ENCODE peak calls at places on chromosome 14, in eight cellular contexts. T is psoas muscle; L is lung; P is pancreas; U is CD8-positive, alpha-beta T cell; Q is endodermal cell; X is IMR-90; R is uterus. I is an unnamed sample. For H3K4me1, the result is how much of the 10 kb centered on the place peaks cover.

GRCh38 chr14:76922599-76922998 is 96.4 kb downstream of the LRRC74A start:
- DNase-seq in L (no peak), X (peak), U (no peak), Q (peak), R (no peak), T (no peak), P (no peak), I (peak)

GRCh38 chr14:70909788-70910614 is 2.7 kb downstream of the PCNX1 start:
- DNase-seq in Q (no peak), X (no peak), T (no peak), R (peak), U (no peak), P (no peak), L (no peak), I (no peak)

GRCh38 chr14:24389266-24389855 is 9.4 kb upstream of the NYNRIN start:
- DNase-seq in X (peak), P (no peak), Q (no peak), U (no peak), L (no peak), T (no peak), R (no peak), I (peak)

GRCh38 chr14:101687756-101688546 is 73.6 kb upstream of the PPP2R5C start:
- DNase-seq in P (no peak), T (no peak), U (no peak), Q (no peak), L (no peak), R (no peak), X (no peak), I (no peak)

GRCh38 chr14:58426819-58427288 is 477 bp downstream of the TIMM9 start:
- DNase-seq in X (peak), U (peak), Q (peak), T (peak), L (peak), P (peak), R (peak), I (peak)

GRCh38 chr14:69631509-69631908 is 20.1 kb downstream of the SUSD6 start:
- DNase-seq in T (no peak), L (no peak), Q (no peak), R (no peak), P (no peak), X (peak), U (no peak), I (no peak)

GRCh38 chr14:74965770-74966153 is 10.4 kb upstream of the PGF start:
- DNase-seq in U (no peak), T (no peak), L (no peak), Q (no peak), P (no peak), R (no peak), X (peak), I (no peak)

GRCh38 chr14:35116242-35116641 is 5.5 kb downstream of the PPP2R3C start:
- DNase-seq in X (no peak), T (no peak), L (no peak), R (no peak), P (no peak), Q (no peak), U (no peak), I (no peak)

GRCh38 chr14:58239259-58240210 is 5.1 kb upstream of the PSMA3 start:
- DNase-seq in Q (peak), L (peak), P (peak), X (peak), U (peak), T (peak), R (peak), I (peak)

GRCh38 chr14:75273272-75274044 is 5.2 kb upstream of the FOS start:
- DNase-seq in R (peak), P (no peak), U (no peak), T (no peak), X (peak), Q (no peak), L (no peak), I (peak)

GRCh38 chr14:71682337-71682736 is 249.9 kb upstream of the RGS6 start:
- DNase-seq in X (peak), Q (no peak), U (no peak), L (no peak), P (no peak), T (no peak), R (no peak), I (no peak)

GRCh38 chr14:58598028-58598850 is 39.5 kb upstream of the DACT1 start:
- DNase-seq in R (no peak), L (no peak), X (peak), U (no peak), T (no peak), Q (no peak), P (no peak), I (no peak)

GRCh38 chr14:25003537-25003936 is 46.4 kb downstream of the STXBP6 start:
- DNase-seq in L (no peak), P (no peak), Q (no peak), X (peak), R (no peak), U (no peak), T (no peak), I (no peak)

GRCh38 chr14:52801014-52801708 is 9.8 kb upstream of the GNPNAT1 start:
- DNase-seq in P (no peak), U (no peak), R (no peak), L (no peak), T (no peak), Q (no peak), X (peak), I (no peak)

GRCh38 chr14:58746261-58746660 is 108.5 kb downstream of the DACT1 start:
- DNase-seq in R (no peak), P (no peak), Q (no peak), U (no peak), T (no peak), X (peak), L (no peak), I (peak)

GRCh38 chr14:105448706-105449111 is 25.9 kb upstream of the CRIP2 start:
- DNase-seq in Q (peak), P (no peak), U (peak), X (peak), R (peak), L (peak), T (peak), I (peak)

GRCh38 chr14:49637534-49638078 is 2.6 kb upstream of the DNAAF2 start:
- DNase-seq in T (no peak), R (no peak), L (no peak), P (no peak), Q (no peak), X (peak), U (no peak), I (no peak)

GRCh38 chr14:90418053-90418452 is 21.2 kb downstream of the CALM1 start:
- DNase-seq in R (no peak), U (no peak), L (no peak), P (no peak), X (no peak), T (no peak), Q (no peak), I (no peak)

GRCh38 chr14:68911594-68912227 is 67.4 kb downstream of the ACTN1 start:
- DNase-seq in R (peak), L (peak), T (peak), Q (peak), U (peak), P (peak), X (peak), I (peak)

GRCh38 chr14:79186523-79186922 is 1016.4 kb downstream of the NRXN3 start:
- DNase-seq in P (no peak), L (no peak), Q (no peak), U (no peak), R (no peak), T (no peak), X (peak), I (no peak)

GRCh38 chr14:89365071-89365801 is 51.8 kb downstream of the FOXN3 start:
- DNase-seq in L (peak), T (no peak), X (peak), Q (no peak), R (peak), U (no peak), P (peak), I (no peak)

GRCh38 chr14:78425782-78426181 is 255.6 kb downstream of the NRXN3 start:
- DNase-seq in L (no peak), Q (no peak), P (no peak), X (no peak), U (no peak), R (no peak), T (no peak), I (no peak)

GRCh38 chr14:36773136-36773540 is 111.5 kb downstream of the PAX9 start:
- DNase-seq in Q (peak), U (no peak), L (no peak), T (no peak), X (peak), R (no peak), P (no peak), I (peak)

GRCh38 chr14:38208825-38209562 is 1.3 kb downstream of the SSTR1 start:
- DNase-seq in X (peak), T (peak), R (no peak), Q (peak), L (no peak), U (no peak), P (peak), I (peak)

GRCh38 chr14:79585845-79586244 is 625.5 kb downstream of the DIO2 start:
- DNase-seq in X (peak), U (no peak), R (no peak), L (no peak), P (no peak), T (no peak), Q (no peak), I (no peak)

GRCh38 chr14:42143114-42143513 is 536.4 kb downstream of the LRFN5 start:
- DNase-seq in P (no peak), X (no peak), R (no peak), U (no peak), L (no peak), Q (no peak), T (no peak), I (no peak)

GRCh38 chr14:42140001-42140400 is 533.3 kb downstream of the LRFN5 start:
- DNase-seq in Q (no peak), X (peak), P (no peak), U (no peak), R (no peak), L (no peak), T (no peak), I (no peak)

GRCh38 chr14:42141328-42141727 is 534.7 kb downstream of the LRFN5 start:
- DNase-seq in L (no peak), R (no peak), P (no peak), U (no peak), T (no peak), Q (no peak), X (no peak), I (no peak)

GRCh38 chr14:42138406-42138805 is 531.7 kb downstream of the LRFN5 start:
- DNase-seq in P (no peak), T (no peak), U (no peak), X (no peak), Q (no peak), L (no peak), R (no peak), I (no peak)

GRCh38 chr14:42140831-42141279 is 534.2 kb downstream of the LRFN5 start:
- DNase-seq in Q (no peak), R (no peak), T (no peak), U (no peak), P (no peak), X (peak), L (no peak), I (no peak)
- H3K4me1 ChIP-seq in Q (under half), R (under half), T (under half), U (under half), P (under half), X (under half), L (under half), I (under half)

GRCh38 chr14:30270200-30271161 is 288.5 kb upstream of the G2E3 start:
- DNase-seq in P (peak), R (peak), L (peak), X (peak), T (peak), U (peak), Q (peak), I (peak)
- H3K4me3 ChIP-seq in P (peak), R (no peak), L (no peak), X (peak), T (no peak), U (no peak), Q (peak), I (no peak)

GRCh38 chr14:22478247-22478646 is 110.8 kb downstream of the DAD1 start:
- DNase-seq in Q (no peak), T (no peak), X (no peak), P (no peak), L (no peak), U (no peak), R (no peak), I (no peak)
- H3K4me1 ChIP-seq in Q (under half), T (under half), X (under half), P (under half), L (under half), U (under half), R (under half), I (under half)

GRCh38 chr14:103316723-103317122 is 17.3 kb upstream of the EIF5 start:
- DNase-seq in Q (peak), L (no peak), X (no peak), T (no peak), R (no peak), P (no peak), U (no peak), I (no peak)

GRCh38 chr14:103318750-103319419 is 15.2 kb upstream of the EIF5 start:
- DNase-seq in X (no peak), U (no peak), R (no peak), P (no peak), Q (no peak), L (no peak), T (no peak), I (no peak)

GRCh38 chr14:103317976-103318580 is 16.0 kb upstream of the EIF5 start:
- DNase-seq in R (no peak), T (no peak), L (no peak), P (no peak), U (no peak), X (no peak), Q (no peak), I (no peak)

GRCh38 chr14:103317251-103317650 is 16.8 kb upstream of the EIF5 start:
- DNase-seq in Q (peak), P (no peak), L (no peak), U (no peak), X (no peak), R (no peak), T (no peak), I (no peak)

DNA sequence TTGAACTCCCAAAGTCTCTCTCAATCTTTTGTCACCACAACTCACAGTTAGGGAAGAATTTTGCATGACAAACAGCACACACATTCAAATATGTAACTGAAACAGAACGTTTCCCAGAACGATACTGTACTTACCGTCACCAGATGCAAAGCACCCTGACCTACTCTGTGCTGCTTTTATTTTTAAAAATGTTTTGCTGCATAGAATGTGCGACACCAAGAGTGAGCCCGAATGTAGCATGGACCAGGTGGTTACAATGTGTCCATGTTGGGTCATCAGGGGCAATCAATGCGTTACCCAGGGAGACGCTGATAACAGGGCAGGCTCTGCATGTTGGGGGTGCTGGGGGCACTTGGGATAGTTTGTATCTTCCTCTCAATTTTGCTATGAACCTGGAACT is 14.6 kb upstream of the EIF5 start:
- DNase-seq in U (no peak), R (no peak), P (no peak), Q (no peak), T (no peak), X (no peak), L (no peak), I (no peak)
- H3K4me3 ChIP-seq in U (no peak), R (no peak), P (no peak), Q (no peak), T (no peak), X (no peak), L (no peak), I (no peak)

DNA sequence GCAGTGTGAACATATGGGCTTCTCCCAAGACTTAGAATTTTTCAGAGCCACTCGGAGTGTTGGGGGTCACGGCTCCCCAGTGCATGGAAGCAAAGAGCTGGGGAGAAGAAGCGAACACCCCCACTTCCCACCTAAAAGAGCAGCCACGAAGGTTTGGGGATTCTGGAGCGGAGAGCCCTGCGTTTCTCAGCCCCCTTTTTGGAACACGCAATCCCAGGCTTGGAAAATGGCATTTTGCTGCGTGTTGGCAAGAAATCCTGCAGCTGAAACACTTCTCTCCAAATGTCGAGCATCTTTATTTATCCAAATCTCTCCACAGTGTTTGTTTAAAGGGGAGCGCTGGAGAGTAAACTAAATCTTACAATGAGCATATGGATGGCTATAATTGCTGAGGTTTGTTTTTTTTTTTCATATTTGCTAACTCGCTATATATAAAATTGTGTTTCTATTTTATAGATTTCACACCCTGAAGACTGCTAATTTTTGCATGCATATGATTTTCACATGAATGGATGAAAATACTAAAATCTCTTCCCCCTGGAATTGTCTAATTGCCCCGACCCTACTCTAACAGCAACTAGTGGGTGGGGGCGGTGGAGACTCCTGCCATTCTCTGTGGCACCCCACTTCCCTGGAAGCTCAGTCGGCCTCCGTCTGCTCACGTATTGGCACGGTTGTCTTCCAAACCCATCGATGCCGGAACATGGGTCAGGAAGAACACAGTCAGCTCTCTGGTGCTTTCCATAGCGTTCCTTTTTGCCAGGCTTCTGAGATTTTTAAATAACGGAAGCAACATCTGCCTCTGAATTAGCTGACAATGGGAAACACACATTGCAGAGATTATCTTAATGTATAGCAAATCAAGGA is 120.5 kb downstream of the GCH1 start:
- DNase-seq in Q (no peak), T (no peak), R (no peak), U (no peak), P (no peak), L (no peak), X (no peak), I (no peak)
- H3K4me1 ChIP-seq in Q (under half), T (under half), R (under half), U (under half), P (under half), L (under half), X (under half), I (under half)

I was measured in hepatocyte.